ENCODE peak calls at places on chromosomes 5 and 9, in nine cellular contexts. I is transverse colon, D is heart left ventricle, B is H1, P is esophagus squamous epithelium, F is HCT116, X is adrenal gland, Z is endothelial cell of umbilical vein, U is stomach. S is an unnamed sample. For H3K4me1, the result is how much of the 10 kb centered on the place peaks cover.

GRCh38 chr5:135341021-135341666 is 57.9 kb downstream of the MACROH2A1 start:
- DNase-seq in I (no peak), Z (no peak), B (no peak), U (no peak), P (no peak), D (no peak), X (no peak), F (no peak), S (no peak)

GRCh38 chr9:33032865-33033264 is 7.8 kb downstream of the DNAJA1 start:
- DNase-seq in D (no peak), P (no peak), I (no peak), B (no peak), Z (no peak), X (no peak), U (no peak), F (no peak), S (no peak)

GRCh38 chr9:97722331-97722730 is 25.2 kb upstream of the XPA start:
- DNase-seq in P (no peak), X (no peak), U (no peak), B (no peak), Z (no peak), F (no peak), I (no peak), D (no peak), S (no peak)

GRCh38 chr5:71782393-71782770 is 63.3 kb downstream of the CARTPT start:
- DNase-seq in X (no peak), D (no peak), B (no peak), U (no peak), P (no peak), Z (no peak), F (no peak), I (no peak), S (no peak)

GRCh38 chr5:132655821-132656773 is 1.9 kb upstream of the IL13 start:
- DNase-seq in U (peak), Z (peak), I (no peak), P (no peak), F (no peak), D (no peak), X (no peak), B (peak), S (no peak)

GRCh38 chr9:85114799-85115198 is 445.3 kb downstream of the NTRK2 start:
- DNase-seq in B (no peak), U (no peak), P (no peak), X (no peak), D (no peak), F (no peak), Z (no peak), I (no peak), S (no peak)

GRCh38 chr9:74125916-74126315 is 371.2 kb upstream of the RORB start:
- DNase-seq in I (no peak), B (no peak), X (no peak), P (no peak), U (no peak), Z (no peak), F (no peak), D (no peak), S (no peak)

GRCh38 chr5:150297934-150298595 is 4.6 kb downstream of the ARSI start:
- DNase-seq in D (no peak), I (no peak), F (no peak), B (no peak), U (no peak), X (no peak), P (no peak), Z (no peak), S (no peak)

GRCh38 chr5:133242221-133242835 is 190.5 kb downstream of the HSPA4 start:
- DNase-seq in F (no peak), B (no peak), U (no peak), P (no peak), D (no peak), I (no peak), X (no peak), Z (no peak), S (no peak)

GRCh38 chr5:83922699-83923098 is 202.0 kb upstream of the HAPLN1 start:
- DNase-seq in U (no peak), B (no peak), P (no peak), I (no peak), D (no peak), Z (no peak), F (no peak), X (no peak), S (no peak)

GRCh38 chr9:23543420-23543819 is 282.6 kb downstream of the ELAVL2 start:
- DNase-seq in P (no peak), F (no peak), D (no peak), I (no peak), U (no peak), X (peak), Z (no peak), B (no peak), S (no peak)

GRCh38 chr5:145797336-145797735 is 37.8 kb downstream of the PRELID2 start:
- DNase-seq in B (no peak), P (no peak), Z (peak), D (no peak), X (no peak), I (no peak), U (no peak), F (no peak), S (no peak)

GRCh38 chr9:129623331-129623730 is 2.4 kb upstream of the C9orf50 start:
- DNase-seq in F (no peak), U (no peak), B (no peak), I (no peak), D (no peak), Z (no peak), X (no peak), P (no peak), S (no peak)

GRCh38 chr5:5046680-5047502 is 93.2 kb upstream of the ADAMTS16 start:
- DNase-seq in X (no peak), D (no peak), P (no peak), Z (no peak), F (no peak), B (no peak), U (no peak), I (no peak), S (no peak)

GRCh38 chr5:28344803-28345433 is 1306.5 kb upstream of the CDH9 start:
- DNase-seq in X (no peak), Z (peak), U (no peak), D (no peak), B (no peak), I (no peak), P (no peak), F (no peak), S (peak)

GRCh38 chr5:103138202-103138601 is 18.1 kb downstream of the PPIP5K2 start:
- DNase-seq in U (no peak), B (no peak), P (no peak), I (no peak), Z (no peak), F (no peak), D (no peak), X (no peak), S (no peak)

GRCh38 chr9:21056931-21057330 is 20.8 kb downstream of the IFNB1 start:
- DNase-seq in X (no peak), P (no peak), U (no peak), F (no peak), Z (no peak), B (no peak), I (no peak), D (no peak), S (no peak)

GRCh38 chr5:157965989-157966388 is 107.0 kb upstream of the CLINT1 start:
- DNase-seq in I (no peak), F (no peak), X (no peak), P (no peak), B (no peak), U (no peak), Z (no peak), D (no peak), S (no peak)

GRCh38 chr9:120925535-120926396 is 830 bp downstream of the TRAF1 start:
- DNase-seq in I (no peak), P (no peak), D (no peak), B (no peak), Z (peak), U (no peak), F (no peak), X (no peak), S (no peak)

GRCh38 chr5:132022737-132023136 is 11.3 kb upstream of the ACSL6 start:
- DNase-seq in Z (no peak), U (no peak), F (no peak), P (no peak), I (no peak), D (no peak), X (no peak), B (no peak), S (no peak)

GRCh38 chr5:124740055-124740454 is 6.4 kb downstream of the ZNF608 start:
- DNase-seq in F (no peak), X (no peak), B (no peak), P (no peak), I (no peak), U (no peak), Z (no peak), D (no peak), S (no peak)

GRCh38 chr5:15932066-15932465 is 247.5 kb downstream of the MARCHF11 start:
- DNase-seq in Z (no peak), I (no peak), B (no peak), U (no peak), D (no peak), F (no peak), P (no peak), X (no peak), S (no peak)

GRCh38 chr9:77977210-77977611 is 54.4 kb downstream of the GNAQ start:
- DNase-seq in X (peak), B (no peak), I (peak), D (peak), P (no peak), Z (peak), F (peak), U (peak), S (peak)

GRCh38 chr9:112555844-112556482 is 69.3 kb downstream of the KIAA1958 start:
- DNase-seq in D (no peak), Z (no peak), X (no peak), B (no peak), I (peak), P (no peak), U (peak), F (no peak), S (no peak)

GRCh38 chr9:77978086-77978781 is 53.4 kb downstream of the GNAQ start:
- DNase-seq in X (no peak), D (no peak), U (no peak), Z (peak), F (no peak), I (no peak), B (no peak), P (no peak), S (no peak)

GRCh38 chr9:15524845-15525455 is 14.2 kb upstream of the PSIP1 start:
- DNase-seq in B (no peak), P (no peak), D (no peak), Z (peak), U (no peak), I (no peak), X (no peak), F (no peak), S (no peak)
- H3K4me1 ChIP-seq in B (under half), P (under half), D (under half), Z (under half), U (under half), I (under half), X (under half), F (under half), S (under half)

DNA sequence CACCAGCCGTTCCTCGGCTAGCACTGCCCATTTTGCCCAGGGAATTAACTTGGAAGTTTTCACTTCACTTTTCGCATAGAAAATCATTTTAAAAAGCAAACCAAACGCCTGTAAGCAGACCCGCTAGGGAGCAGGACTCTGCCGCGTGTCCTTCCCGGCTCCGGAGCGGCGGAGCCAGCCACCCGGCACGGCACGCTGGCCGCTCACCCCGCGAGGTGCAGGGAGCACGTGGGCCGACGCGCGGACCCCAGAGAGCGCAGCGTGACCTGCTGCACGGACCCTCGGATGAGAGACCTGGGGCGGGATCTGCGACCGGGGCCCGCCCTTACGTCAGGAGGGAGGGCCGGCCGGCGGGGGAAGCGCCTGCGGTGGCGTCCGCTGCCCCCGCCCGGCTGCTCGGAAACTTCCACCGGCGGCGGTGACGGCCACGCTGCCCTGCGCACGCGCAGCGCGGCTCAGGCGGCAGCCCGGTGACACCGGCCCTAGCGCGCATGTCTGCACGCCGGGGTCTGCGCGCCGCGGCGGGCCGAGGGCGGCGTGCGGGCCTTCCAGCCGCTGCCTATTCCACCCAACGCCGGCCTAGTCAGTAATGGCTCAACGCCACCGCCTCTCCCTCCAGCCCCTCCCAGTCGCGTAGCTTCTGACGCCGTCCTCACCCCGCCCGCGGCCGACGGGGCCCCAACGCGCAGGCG is 504 bp upstream of the TENT4A start:
- DNase-seq in F (peak), Z (peak), I (peak), B (peak), U (peak), P (no peak), D (peak), X (peak), S (peak)
- TF ChIP-seq POLR2A in F (peak), Z (peak), I (peak), B (peak), U (no peak), P (peak), D (no peak), X (peak), S (no peak)

GRCh38 chr5:39420482-39421145 is 4.2 kb downstream of the DAB2 start:
- DNase-seq in F (no peak), U (peak), I (peak), P (no peak), D (peak), B (no peak), Z (peak), X (peak), S (peak)
- H3K27ac ChIP-seq in F (no peak), U (no peak), I (peak), P (peak), D (peak), B (no peak), Z (peak), X (peak), S (peak)

GRCh38 chr9:128096614-128097013 is 28.6 kb downstream of the SLC25A25 start:
- DNase-seq in Z (no peak), F (no peak), B (no peak), U (no peak), X (no peak), P (no peak), D (no peak), I (no peak), S (no peak)

GRCh38 chr9:128094166-128094949 is 26.3 kb downstream of the SLC25A25 start:
- DNase-seq in X (peak), I (peak), U (peak), P (peak), D (peak), F (peak), B (no peak), Z (peak), S (peak)

GRCh38 chr9:128093016-128093415 is 25.0 kb downstream of the SLC25A25 start:
- DNase-seq in F (no peak), D (no peak), P (no peak), I (no peak), Z (peak), X (no peak), U (no peak), B (no peak), S (no peak)

GRCh38 chr9:128097156-128098016 is 29.4 kb downstream of the SLC25A25 start:
- DNase-seq in F (no peak), U (no peak), P (no peak), B (no peak), D (no peak), I (no peak), Z (no peak), X (no peak), S (no peak)

DNA sequence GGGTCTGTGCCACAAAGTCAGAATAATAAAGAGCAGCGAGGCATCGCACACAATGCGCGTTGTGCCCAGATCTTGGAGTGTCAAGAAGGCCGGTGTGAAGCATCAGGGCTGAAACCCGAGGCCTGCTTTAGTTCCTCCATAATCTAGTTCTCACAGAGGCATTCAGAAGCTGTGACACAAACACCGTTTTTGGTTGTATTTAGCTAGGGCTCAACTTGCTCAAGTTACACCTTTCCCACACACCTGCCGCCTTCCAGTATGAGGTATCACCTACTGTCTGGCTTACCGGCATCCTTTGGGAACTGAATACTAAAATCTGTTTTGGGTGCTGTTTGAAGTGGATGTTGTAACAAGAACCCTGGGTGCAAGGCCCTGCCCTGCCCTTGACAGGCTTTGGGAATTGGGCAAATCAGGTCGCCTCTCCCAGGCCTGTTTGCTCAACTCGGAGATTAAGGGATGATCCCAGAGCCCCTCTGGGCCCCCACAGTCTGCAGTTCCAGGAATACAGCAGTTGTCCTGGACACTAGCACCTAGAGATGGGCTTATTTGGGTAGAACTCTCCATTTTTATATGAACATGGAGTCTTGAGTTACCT is 27.0 kb downstream of the SLC25A25 start:
- DNase-seq in P (no peak), Z (no peak), D (no peak), B (no peak), X (no peak), U (no peak), I (no peak), F (no peak), S (no peak)
- H3K4me1 ChIP-seq in P (half or more), Z (under half), D (half or more), B (under half), X (half or more), U (half or more), I (half or more), F (under half), S (half or more)

GRCh38 chr5:14419686-14420085 is 161.9 kb upstream of the OTULINL start:
- DNase-seq in X (no peak), P (no peak), B (no peak), U (no peak), I (no peak), D (no peak), Z (no peak), F (no peak), S (no peak)
- TF ChIP-seq POLR2A in X (no peak), P (no peak), B (no peak), U (no peak), I (no peak), D (no peak), Z (no peak), F (no peak), S (no peak)